ENCODE peak calls at places on chromosomes 12 and 14, in nine cellular contexts. E, I, Y, U, N, V, M, S and Z are unnamed samples.

GRCh38 chr12:55681142-55682077 is 26.3 kb downstream of the ITGA7 start:
- DNase-seq in E (no peak), I (peak; percentile 86), Y (no peak), U (no peak), N (peak; percentile 38), V (peak; percentile 89), M (peak; percentile 74), S (peak; percentile 30), Z (no peak)

GRCh38 chr12:58750484-58750883 is 169.8 kb downstream of the LRIG3 start:
- DNase-seq in E (no peak), I (no peak), Y (no peak), U (peak; percentile 87), N (no peak), V (peak; percentile 19), M (no peak), S (peak; percentile 90), Z (no peak)

GRCh38 chr14:21108791-21109190 is 7.9 kb downstream of the TMEM253 start:
- DNase-seq in E (no peak), I (no peak), Y (no peak), U (no peak), N (no peak), V (no peak), M (no peak), S (no peak), Z (no peak)

GRCh38 chr12:117836999-117837736 is 131.6 kb downstream of the KSR2 start:
- DNase-seq in E (peak; percentile 2), I (peak; percentile 81), Y (peak; percentile 89), U (peak; percentile 34), N (peak; percentile 86), V (peak; percentile 81), M (no peak), S (peak; percentile 70), Z (peak; percentile 32)

GRCh38 chr12:89379100-89379838 is 27.0 kb upstream of the DUSP6 start:
- DNase-seq in E (no peak), I (no peak), Y (no peak), U (no peak), N (no peak), V (peak; percentile 54), M (no peak), S (no peak), Z (no peak)

GRCh38 chr12:105291531-105291930 is 39.0 kb upstream of the C12orf75 start:
- DNase-seq in E (no peak), I (no peak), Y (no peak), U (no peak), N (no peak), V (no peak), M (no peak), S (no peak), Z (no peak)

GRCh38 chr12:111428728-111429175 is 23.0 kb downstream of the SH2B3 start:
- DNase-seq in E (no peak), I (no peak), Y (peak; percentile 54), U (no peak), N (peak; percentile 55), V (no peak), M (no peak), S (no peak), Z (no peak)

GRCh38 chr12:57735952-57736742 is 2.4 kb downstream of the AGAP2 start:
- DNase-seq in E (no peak), I (peak; percentile 93), Y (no peak), U (no peak), N (peak; percentile 61), V (no peak), M (peak; percentile 83), S (peak; percentile 54), Z (no peak)

GRCh38 chr14:65222434-65222833 is 120.1 kb upstream of the MAX start:
- DNase-seq in E (peak; percentile 23), I (peak; percentile 70), Y (peak; percentile 74), U (no peak), N (peak; percentile 47), V (peak; percentile 66), M (no peak), S (peak; percentile 55), Z (no peak)

GRCh38 chr12:49565956-49566265 is 2.0 kb downstream of the MCRS1 start:
- DNase-seq in E (no peak), I (no peak), Y (no peak), U (no peak), N (no peak), V (no peak), M (no peak), S (no peak), Z (no peak)

GRCh38 chr12:27785882-27786570 is 6.0 kb upstream of the MANSC4 start:
- DNase-seq in E (no peak), I (no peak), Y (no peak), U (peak; percentile 44), N (no peak), V (peak; percentile 65), M (no peak), S (peak; percentile 89), Z (no peak)

GRCh38 chr14:75711134-75711795 is 50.2 kb downstream of the TTLL5 start:
- DNase-seq in E (no peak), I (peak; percentile 5), Y (peak; percentile 30), U (peak; percentile 37), N (peak; percentile 20), V (peak; percentile 63), M (no peak), S (peak; percentile 56), Z (no peak)

GRCh38 chr12:25744334-25744733 is 191.3 kb upstream of the LMNTD1 start:
- DNase-seq in E (no peak), I (no peak), Y (no peak), U (no peak), N (no peak), V (no peak), M (no peak), S (peak; percentile 16), Z (no peak)

GRCh38 chr14:61150851-61151250 is 130.3 kb downstream of the TMEM30B start:
- DNase-seq in E (no peak), I (no peak), Y (no peak), U (no peak), N (no peak), V (no peak), M (no peak), S (no peak), Z (no peak)

GRCh38 chr12:107200394-107200793 is 107.0 kb upstream of the CRY1 start:
- DNase-seq in E (no peak), I (no peak), Y (peak; percentile 7), U (peak; percentile 62), N (no peak), V (peak; percentile 97), M (no peak), S (peak; percentile 28), Z (no peak)

GRCh38 chr12:121184984-121185894 is 24.7 kb upstream of the P2RX4 start:
- DNase-seq in E (no peak), I (no peak), Y (no peak), U (no peak), N (no peak), V (no peak), M (no peak), S (no peak), Z (no peak)

GRCh38 chr12:92784795-92785562 is 82.2 kb downstream of the PLEKHG7 start:
- DNase-seq in E (peak; percentile 26), I (peak; percentile 31), Y (peak; percentile 35), U (peak; percentile 55), N (peak; percentile 25), V (peak; percentile 79), M (no peak), S (peak; percentile 79), Z (peak; percentile 8)

GRCh38 chr14:97878727-97879126 is 1081.5 kb downstream of the VRK1 start:
- DNase-seq in E (no peak), I (no peak), Y (peak; percentile 18), U (no peak), N (no peak), V (no peak), M (no peak), S (no peak), Z (no peak)

GRCh38 chr12:53749986-53750811 is 1.6 kb downstream of the CISTR start:
- DNase-seq in E (no peak), I (no peak), Y (no peak), U (no peak), N (no peak), V (no peak), M (no peak), S (no peak), Z (no peak)